ENCODE peak calls at places on chromosome 1, in six cellular contexts. V, G, L, D, R and S are unnamed samples.

GRCh38 chr1:176801553-176802020 is 338.6 kb downstream of the PAPPA2 start:
- DNase-seq in D (peak), R (no peak), L (no peak), V (no peak), G (no peak), S (no peak)

GRCh38 chr1:36653850-36654249 is 171.1 kb upstream of the CSF3R start:
- DNase-seq in R (peak), V (no peak), L (peak), D (no peak), G (peak), S (peak)

GRCh38 chr1:36908096-36908495 is 126.2 kb downstream of the GRIK3 start:
- DNase-seq in L (no peak), R (no peak), V (no peak), D (no peak), G (no peak), S (no peak)

GRCh38 chr1:201422436-201423030 is 1.0 kb upstream of the TNNI1 start:
- DNase-seq in L (no peak), D (no peak), R (no peak), G (no peak), V (no peak), S (no peak)

GRCh38 chr1:68320349-68320748 is 88.0 kb upstream of the WLS start:
- DNase-seq in R (no peak), D (no peak), L (no peak), G (no peak), V (no peak), S (no peak)

GRCh38 chr1:6083801-6084467 is 38.2 kb downstream of the KCNAB2 start:
- DNase-seq in R (no peak), V (no peak), D (no peak), L (no peak), G (no peak), S (no peak)

GRCh38 chr1:96973605-96974004 is 252.0 kb downstream of the PTBP2 start:
- DNase-seq in V (no peak), G (no peak), L (peak), D (no peak), R (peak), S (no peak)

GRCh38 chr1:176989023-176989422 is 175.5 kb downstream of the ASTN1 start:
- DNase-seq in R (peak), G (no peak), D (no peak), L (peak), V (no peak), S (no peak)

GRCh38 chr1:157189986-157190982 is 52.1 kb upstream of the ETV3 start:
- DNase-seq in R (no peak), G (no peak), L (no peak), D (no peak), V (no peak), S (no peak)

GRCh38 chr1:30905403-30905802 is 3.2 kb downstream of the SDC3 start:
- DNase-seq in V (no peak), D (no peak), L (no peak), G (no peak), R (no peak), S (no peak)

GRCh38 chr1:147167361-147167760 is 4.9 kb downstream of the PRKAB2 start:
- DNase-seq in G (no peak), R (peak), V (peak), D (peak), L (peak), S (no peak)

GRCh38 chr1:25628741-25629421 is 12.3 kb downstream of the MAN1C1 start:
- DNase-seq in V (no peak), G (no peak), D (no peak), R (no peak), L (no peak), S (no peak)

GRCh38 chr1:113975211-113975895 is 3.9 kb upstream of the OLFML3 start:
- DNase-seq in L (peak), R (peak), G (no peak), V (peak), D (no peak), S (no peak)

GRCh38 chr1:196034080-196034706 is 574.0 kb downstream of the KCNT2 start:
- DNase-seq in R (no peak), D (no peak), G (no peak), L (no peak), V (no peak), S (no peak)

GRCh38 chr1:6183520-6183989 is 3.4 kb upstream of the CHD5 start:
- DNase-seq in V (no peak), D (no peak), R (no peak), G (no peak), L (no peak), S (no peak)

GRCh38 chr1:229344937-229345684 is 2.3 kb upstream of the CCSAP start:
- DNase-seq in D (no peak), L (no peak), G (no peak), V (no peak), R (peak), S (no peak)

GRCh38 chr1:221327954-221328353 is 413.9 kb downstream of the DUSP10 start:
- DNase-seq in R (no peak), G (no peak), D (no peak), V (no peak), L (no peak), S (no peak)

GRCh38 chr1:221869759-221870158 is 127.9 kb upstream of the DUSP10 start:
- DNase-seq in V (no peak), R (peak), D (no peak), G (no peak), L (peak), S (no peak)

GRCh38 chr1:185110145-185110544 is 46.6 kb downstream of the TRMT1L start:
- DNase-seq in V (no peak), D (no peak), G (no peak), R (no peak), L (no peak), S (no peak)

GRCh38 chr1:225987491-225988316 is 11.4 kb downstream of the SDE2 start:
- DNase-seq in D (peak), R (peak), V (no peak), G (no peak), L (peak), S (no peak)

GRCh38 chr1:26408604-26409003 is 2.0 kb upstream of the LIN28A start:
- DNase-seq in D (peak), L (peak), R (peak), V (peak), G (peak), S (no peak)

GRCh38 chr1:154911691-154912550 is 24.6 kb downstream of the PMVK start:
- DNase-seq in V (no peak), D (no peak), R (no peak), G (no peak), L (no peak), S (peak)

GRCh38 chr1:19074361-19074901 is 118.0 kb upstream of the IFFO2 start:
- DNase-seq in G (no peak), L (no peak), V (no peak), R (no peak), D (no peak), S (no peak)

GRCh38 chr1:76635784-76636183 is 231.5 kb upstream of the ST6GALNAC5 start:
- DNase-seq in D (no peak), V (no peak), G (no peak), R (no peak), L (no peak), S (no peak)

GRCh38 chr1:204829133-204829532 is 41.5 kb upstream of the NFASC start:
- DNase-seq in D (no peak), R (no peak), G (no peak), L (no peak), V (no peak), S (no peak)

GRCh38 chr1:231663211-231663792 is 36.7 kb downstream of the DISC1 start:
- DNase-seq in R (peak), L (peak), G (no peak), V (no peak), D (no peak), S (no peak)

GRCh38 chr1:168287237-168287664 is 6.6 kb downstream of the TBX19 start:
- DNase-seq in V (peak), D (no peak), L (peak), R (peak), G (no peak), S (no peak)

GRCh38 chr1:47536646-47537118 is 98.8 kb downstream of the FOXD2 start:
- DNase-seq in G (no peak), L (no peak), V (no peak), R (no peak), D (no peak), S (no peak)

GRCh38 chr1:27602510-27603319 is 1.2 kb downstream of the AHDC1 start:
- DNase-seq in G (peak), L (no peak), D (peak), R (no peak), V (no peak), S (no peak)

GRCh38 chr1:155934933-155935590 is 849 bp upstream of the KHDC4 start:
- DNase-seq in R (no peak), L (no peak), G (no peak), V (no peak), D (no peak), S (no peak)

GRCh38 chr1:55554611-55555010 is 339.4 kb upstream of the USP24 start:
- DNase-seq in G (no peak), D (no peak), L (no peak), V (no peak), R (no peak), S (no peak)

GRCh38 chr1:32884726-32885125 is 1.6 kb upstream of the HPCA start:
- DNase-seq in L (no peak), R (no peak), G (no peak), V (no peak), D (no peak), S (no peak)

GRCh38 chr1:16236091-16236494 is 890 bp downstream of the CPLANE2 start:
- DNase-seq in V (no peak), L (peak), R (peak), D (no peak), G (no peak), S (peak)

GRCh38 chr1:98388431-98388830 is 273.1 kb upstream of the SNX7 start:
- DNase-seq in L (peak), V (peak), D (no peak), R (peak), G (no peak), S (no peak)

DNA sequence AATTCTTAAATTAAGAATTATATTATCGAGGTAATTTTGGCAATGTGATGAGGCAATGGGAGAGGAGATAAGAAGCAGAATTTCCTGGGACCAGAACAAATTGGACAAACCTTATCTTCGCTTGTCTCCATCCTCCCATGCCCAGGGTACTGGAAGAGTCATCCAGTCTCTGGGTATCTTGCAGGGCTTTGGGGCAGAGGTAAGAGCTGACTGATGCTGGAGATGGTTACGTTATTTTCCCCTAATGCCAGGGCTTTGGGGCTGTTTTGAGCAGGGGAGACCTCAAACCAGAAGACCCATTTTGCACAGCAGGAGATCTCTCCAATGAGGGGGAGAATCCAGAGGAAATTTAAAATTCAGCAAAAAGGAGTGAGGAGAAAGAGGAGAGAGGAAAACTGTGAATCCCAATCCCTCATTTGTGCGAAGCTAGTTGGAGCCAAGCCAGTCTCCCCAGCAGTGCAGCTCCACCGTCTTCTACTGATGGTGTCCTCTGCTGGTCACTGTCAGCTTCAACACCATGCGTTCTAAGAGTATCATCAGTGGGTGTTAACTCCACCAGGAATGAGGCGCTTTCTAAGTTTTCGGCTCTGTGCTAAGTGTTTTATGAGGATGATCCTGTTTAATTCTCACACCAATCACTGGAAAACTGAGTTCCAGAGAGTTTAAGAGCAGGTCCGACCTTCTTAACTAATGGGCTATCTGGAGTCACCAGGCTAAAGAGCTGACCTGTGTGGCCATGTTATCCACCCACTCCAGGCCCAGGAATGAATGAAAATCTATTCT is 86.8 kb upstream of the CD34 start:
- DNase-seq in L (peak), D (peak), V (peak), G (peak), R (peak), S (peak)
- TF ChIP-seq CTCF in L (peak), D (peak), V (peak), G (peak), R (peak), S (peak)

GRCh38 chr1:85343612-85344255 is 67.3 kb upstream of the BCL10 start:
- DNase-seq in L (peak), V (no peak), G (no peak), R (peak), D (no peak), S (no peak)
- H3K4me3 ChIP-seq in L (no peak), V (no peak), G (no peak), R (no peak), D (no peak), S (no peak)

DNA sequence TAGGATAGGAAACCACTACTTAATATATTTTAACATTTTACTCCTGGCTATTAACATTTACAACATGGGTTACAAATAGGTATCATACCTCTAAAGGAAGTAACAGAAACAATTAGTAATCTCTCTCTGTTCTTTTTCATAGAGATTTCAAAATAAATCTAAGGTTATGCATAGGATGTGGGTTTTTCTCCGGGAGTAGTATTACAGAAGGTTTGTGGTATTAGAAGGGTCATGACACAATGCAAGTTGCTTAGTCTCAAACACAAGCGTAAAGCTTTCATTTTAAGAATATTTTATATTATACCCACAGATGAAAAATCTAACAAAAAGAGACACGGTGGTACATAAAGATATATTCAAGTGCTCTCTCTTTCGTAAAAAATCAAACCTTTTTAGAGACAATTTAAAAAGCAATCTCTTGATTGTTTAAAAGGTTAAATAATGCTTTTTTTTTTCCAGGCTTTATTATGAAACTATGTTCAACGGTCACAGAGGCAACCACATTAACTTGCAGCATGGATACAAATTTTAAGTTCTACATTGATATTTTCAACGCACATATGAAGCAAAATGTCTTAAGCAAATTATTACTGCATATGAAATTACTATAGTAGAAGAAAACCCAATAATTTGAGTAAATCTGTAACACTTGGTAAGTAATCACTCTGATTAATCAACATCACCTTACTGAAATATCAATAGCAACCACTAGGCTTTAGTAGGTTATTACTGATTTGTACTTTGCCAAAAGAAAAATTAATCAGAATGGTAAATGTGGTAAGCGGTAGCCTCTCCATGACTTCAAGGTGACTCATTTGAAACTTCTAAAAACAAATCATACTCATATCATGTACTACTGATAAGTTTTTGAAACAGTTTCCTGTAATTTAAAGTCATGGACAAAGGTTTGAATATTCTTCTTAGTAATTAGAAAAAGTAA is 97.4 kb upstream of the GFI1 start:
- DNase-seq in G (no peak), D (no peak), V (peak), L (peak), R (peak), S (no peak)
- TF ChIP-seq CTCF in G (no peak), D (no peak), V (peak), L (no peak), R (no peak), S (no peak)

GRCh38 chr1:2176615-2177014 is 18.0 kb downstream of the FAAP20 start:
- DNase-seq in D (no peak), G (no peak), R (no peak), L (no peak), V (no peak), S (no peak)

GRCh38 chr1:2173546-2174347 is 20.8 kb downstream of the FAAP20 start:
- DNase-seq in L (no peak), V (no peak), G (no peak), D (no peak), R (no peak), S (no peak)

GRCh38 chr1:2175681-2176454 is 18.7 kb downstream of the FAAP20 start:
- DNase-seq in L (no peak), V (no peak), R (no peak), G (no peak), D (no peak), S (no peak)

GRCh38 chr1:2174348-2175054 is 20.1 kb downstream of the FAAP20 start:
- DNase-seq in D (peak), R (peak), G (no peak), V (no peak), L (peak), S (peak)

DNA sequence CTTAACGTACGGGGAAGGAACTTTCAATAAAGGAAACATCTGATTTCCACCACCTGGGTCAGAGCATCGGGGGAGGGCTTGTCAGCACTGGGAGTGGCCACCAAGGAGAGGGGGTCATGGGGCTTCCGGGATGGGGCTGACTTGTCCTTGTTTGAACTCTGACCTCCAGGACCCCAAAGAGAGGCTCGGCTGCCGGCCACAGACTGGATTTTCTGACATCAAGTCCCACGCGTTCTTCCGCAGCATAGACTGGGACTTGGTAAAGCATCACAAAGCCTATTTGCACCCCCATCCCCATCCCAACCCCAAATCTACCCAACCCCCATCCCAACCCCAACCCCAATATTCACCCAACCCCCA is 19.5 kb downstream of the FAAP20 start:
- DNase-seq in L (no peak), V (no peak), D (no peak), G (no peak), R (no peak), S (no peak)
- H3K4me3 ChIP-seq in L (no peak), V (no peak), D (no peak), G (no peak), R (no peak), S (no peak)

DNA sequence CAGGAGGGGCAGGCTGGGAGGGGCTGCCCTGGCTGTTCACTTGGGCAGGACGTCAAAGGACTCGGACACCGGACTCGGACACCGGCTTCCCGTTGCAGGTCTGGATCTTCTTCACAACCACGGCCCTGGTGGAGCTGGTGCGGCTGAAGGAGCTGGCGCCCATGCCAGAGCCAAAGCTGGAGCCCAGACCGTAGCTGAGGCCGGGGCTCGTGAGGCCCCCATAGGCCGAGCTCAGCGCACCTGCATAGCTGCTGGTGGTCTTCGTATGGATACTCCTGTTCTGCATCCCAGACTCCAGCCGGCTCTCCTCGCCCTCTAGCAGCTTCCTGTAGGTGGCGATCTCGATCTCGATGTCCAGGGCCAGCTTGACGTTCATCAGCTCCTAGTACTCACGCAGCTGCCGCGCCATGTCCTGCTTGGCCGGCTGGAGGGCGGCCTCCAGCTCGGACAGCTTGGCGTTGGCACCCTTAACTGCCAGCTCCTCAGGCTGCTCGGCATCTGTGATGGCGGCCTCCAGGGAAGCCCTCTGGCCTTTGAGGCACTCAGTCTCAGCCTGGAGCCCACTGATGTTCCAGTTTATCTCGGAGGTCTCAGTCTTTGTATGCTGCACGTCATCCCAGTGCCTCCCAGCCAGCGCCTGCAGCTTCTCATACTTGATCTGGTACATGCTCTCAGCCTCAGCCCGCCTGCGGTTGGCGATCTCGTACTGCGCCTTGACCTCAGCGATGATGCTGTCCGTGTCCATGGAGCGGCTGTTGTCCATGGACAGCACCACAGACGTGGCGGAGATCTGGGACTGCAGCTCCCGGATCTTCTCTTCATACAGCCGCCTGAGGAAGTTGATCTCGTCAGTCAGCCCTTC is 15.1 kb upstream of the KLF17 start:
- DNase-seq in D (peak), V (peak), G (no peak), R (peak), L (no peak), S (no peak)
- TF ChIP-seq CTCF in D (peak), V (peak), G (no peak), R (peak), L (no peak), S (peak)